ENCODE peak calls at places on chromosomes 13 and 19, in five cellular contexts. One of them, this sample, is unnamed.

GRCh38 chr19:48190288-48191284 is 20.1 kb downstream of the ZSWIM9 start:
- DNase-seq in Calu3: peak
- DNase-seq in heart right ventricle: no peak
- DNase-seq in body of pancreas: peak
- DNase-seq in mucosa of descending colon: no peak
- DNase-seq in this sample: peak

GRCh38 chr13:31913459-31913858 is 118.1 kb upstream of the FRY start:
- DNase-seq in Calu3: no peak
- DNase-seq in heart right ventricle: no peak
- DNase-seq in body of pancreas: peak
- DNase-seq in mucosa of descending colon: no peak
- DNase-seq in this sample: no peak

GRCh38 chr19:29831686-29832085 is 19.9 kb downstream of the CCNE1 start:
- DNase-seq in Calu3: no peak
- DNase-seq in heart right ventricle: no peak
- DNase-seq in body of pancreas: no peak
- DNase-seq in mucosa of descending colon: no peak
- DNase-seq in this sample: no peak

GRCh38 chr19:31674503-31675186 is 325.4 kb upstream of the TSHZ3 start:
- DNase-seq in Calu3: no peak
- DNase-seq in heart right ventricle: no peak
- DNase-seq in body of pancreas: no peak
- DNase-seq in mucosa of descending colon: no peak
- DNase-seq in this sample: no peak

GRCh38 chr19:55005684-55006488 is 32.2 kb downstream of the GP6 start:
- DNase-seq in Calu3: peak
- DNase-seq in heart right ventricle: no peak
- DNase-seq in body of pancreas: peak
- DNase-seq in mucosa of descending colon: no peak
- DNase-seq in this sample: no peak

GRCh38 chr19:33941133-33941532 is 144.5 kb downstream of the KCTD15 start:
- DNase-seq in Calu3: no peak
- DNase-seq in heart right ventricle: no peak
- DNase-seq in body of pancreas: no peak
- DNase-seq in mucosa of descending colon: no peak
- DNase-seq in this sample: no peak

GRCh38 chr19:16449330-16449961 is 22.3 kb downstream of the EPS15L1 start:
- DNase-seq in Calu3: no peak
- DNase-seq in heart right ventricle: no peak
- DNase-seq in body of pancreas: no peak
- DNase-seq in mucosa of descending colon: no peak
- DNase-seq in this sample: no peak

GRCh38 chr13:48817166-48817802 is 158.4 kb upstream of the FNDC3A start:
- DNase-seq in Calu3: no peak
- DNase-seq in heart right ventricle: no peak
- DNase-seq in body of pancreas: no peak
- DNase-seq in mucosa of descending colon: no peak
- DNase-seq in this sample: no peak

GRCh38 chr13:50320297-50320862 is 305.1 kb downstream of the KCNRG start:
- DNase-seq in Calu3: peak
- DNase-seq in heart right ventricle: no peak
- DNase-seq in body of pancreas: no peak
- DNase-seq in mucosa of descending colon: no peak
- DNase-seq in this sample: peak

GRCh38 chr13:108269601-108270328 is at the start of gene TNFSF13B:
- DNase-seq in Calu3: peak
- DNase-seq in heart right ventricle: peak
- DNase-seq in body of pancreas: peak
- DNase-seq in mucosa of descending colon: peak
- DNase-seq in this sample: peak

GRCh38 chr13:30718661-30719520 is 16.5 kb upstream of the ALOX5AP start:
- DNase-seq in Calu3: no peak
- DNase-seq in heart right ventricle: no peak
- DNase-seq in body of pancreas: no peak
- DNase-seq in mucosa of descending colon: no peak
- DNase-seq in this sample: peak

GRCh38 chr13:44218501-44219240 is 155.0 kb upstream of the SERP2 start:
- DNase-seq in Calu3: no peak
- DNase-seq in heart right ventricle: peak
- DNase-seq in body of pancreas: peak
- DNase-seq in mucosa of descending colon: peak
- DNase-seq in this sample: peak

GRCh38 chr13:31982540-31982939 is 49.0 kb upstream of the FRY start:
- DNase-seq in Calu3: peak
- DNase-seq in heart right ventricle: peak
- DNase-seq in body of pancreas: peak
- DNase-seq in mucosa of descending colon: peak
- DNase-seq in this sample: peak

GRCh38 chr13:77042566-77043177 is 15.7 kb upstream of the FBXL3 start:
- DNase-seq in Calu3: no peak
- DNase-seq in heart right ventricle: no peak
- DNase-seq in body of pancreas: no peak
- DNase-seq in mucosa of descending colon: no peak
- DNase-seq in this sample: no peak

GRCh38 chr19:55341191-55342043 is 1.7 kb downstream of the KMT5C start:
- DNase-seq in Calu3: peak
- DNase-seq in heart right ventricle: peak
- DNase-seq in body of pancreas: peak
- DNase-seq in mucosa of descending colon: peak
- DNase-seq in this sample: peak

GRCh38 chr19:3071764-3072163 is 9.5 kb upstream of the TLE5 start:
- DNase-seq in Calu3: no peak
- DNase-seq in heart right ventricle: no peak
- DNase-seq in body of pancreas: no peak
- DNase-seq in mucosa of descending colon: no peak
- DNase-seq in this sample: no peak

GRCh38 chr19:10708261-10708660 is 7.0 kb downstream of the QTRT1 start:
- DNase-seq in Calu3: no peak
- DNase-seq in heart right ventricle: no peak
- DNase-seq in body of pancreas: no peak
- DNase-seq in mucosa of descending colon: no peak
- DNase-seq in this sample: no peak

GRCh38 chr19:49362926-49363264 is 679 bp upstream of the TEAD2 start:
- DNase-seq in Calu3: no peak
- DNase-seq in heart right ventricle: peak
- DNase-seq in body of pancreas: peak
- DNase-seq in mucosa of descending colon: peak
- DNase-seq in this sample: peak

GRCh38 chr13:97515643-97516042 is 81.7 kb downstream of the RAP2A start:
- DNase-seq in Calu3: no peak
- DNase-seq in heart right ventricle: no peak
- DNase-seq in body of pancreas: no peak
- DNase-seq in mucosa of descending colon: no peak
- DNase-seq in this sample: no peak

GRCh38 chr19:2207991-2208860 is 27.9 kb downstream of the PLEKHJ1 start:
- DNase-seq in Calu3: no peak
- DNase-seq in heart right ventricle: peak
- DNase-seq in body of pancreas: no peak
- DNase-seq in mucosa of descending colon: peak
- DNase-seq in this sample: peak

GRCh38 chr19:14021474-14021873 is 6.5 kb upstream of the RLN3 start:
- DNase-seq in Calu3: no peak
- DNase-seq in heart right ventricle: no peak
- DNase-seq in body of pancreas: no peak
- DNase-seq in mucosa of descending colon: no peak
- DNase-seq in this sample: no peak

GRCh38 chr13:43203781-43204180 is 180.4 kb downstream of the DNAJC15 start:
- DNase-seq in Calu3: no peak
- DNase-seq in heart right ventricle: no peak
- DNase-seq in body of pancreas: no peak
- DNase-seq in mucosa of descending colon: no peak
- DNase-seq in this sample: no peak

GRCh38 chr13:99124695-99125334 is 75.8 kb upstream of the UBAC2 start:
- DNase-seq in Calu3: no peak
- DNase-seq in heart right ventricle: no peak
- DNase-seq in body of pancreas: no peak
- DNase-seq in mucosa of descending colon: no peak
- DNase-seq in this sample: peak

GRCh38 chr19:35992902-35993765 is 1.9 kb upstream of the SDHAF1 start:
- DNase-seq in Calu3: no peak
- DNase-seq in heart right ventricle: no peak
- DNase-seq in body of pancreas: no peak
- DNase-seq in mucosa of descending colon: no peak
- DNase-seq in this sample: no peak

GRCh38 chr13:24652346-24652745 is 27.9 kb upstream of the ATP12A start:
- DNase-seq in Calu3: no peak
- DNase-seq in heart right ventricle: no peak
- DNase-seq in body of pancreas: no peak
- DNase-seq in mucosa of descending colon: no peak
- DNase-seq in this sample: no peak

GRCh38 chr19:11208526-11209471 is 11.5 kb upstream of the KANK2 start:
- DNase-seq in Calu3: no peak
- DNase-seq in heart right ventricle: no peak
- DNase-seq in body of pancreas: no peak
- DNase-seq in mucosa of descending colon: no peak
- DNase-seq in this sample: no peak

GRCh38 chr13:82654851-82655517 is 1227.3 kb downstream of the SLITRK1 start:
- DNase-seq in Calu3: no peak
- DNase-seq in heart right ventricle: peak
- DNase-seq in body of pancreas: peak
- DNase-seq in mucosa of descending colon: peak
- DNase-seq in this sample: peak

GRCh38 chr13:75635101-75635620 is 969 bp upstream of the LMO7 start:
- DNase-seq in Calu3: no peak
- DNase-seq in heart right ventricle: no peak
- DNase-seq in body of pancreas: no peak
- DNase-seq in mucosa of descending colon: peak
- DNase-seq in this sample: no peak

GRCh38 chr13:44364601-44365000 is 9.0 kb upstream of the SERP2 start:
- DNase-seq in Calu3: peak
- DNase-seq in heart right ventricle: no peak
- DNase-seq in body of pancreas: no peak
- DNase-seq in mucosa of descending colon: no peak
- DNase-seq in this sample: peak

GRCh38 chr19:4976412-4977298 is 7.7 kb downstream of the KDM4B start:
- DNase-seq in Calu3: no peak
- DNase-seq in heart right ventricle: peak
- DNase-seq in body of pancreas: no peak
- DNase-seq in mucosa of descending colon: no peak
- DNase-seq in this sample: peak
- TF ChIP-seq CTCF in Calu3: no peak
- TF ChIP-seq CTCF in heart right ventricle: peak
- TF ChIP-seq CTCF in body of pancreas: no peak
- TF ChIP-seq CTCF in mucosa of descending colon: no peak
- TF ChIP-seq CTCF in this sample: peak

GRCh38 chr19:45687599-45687998 is 4.2 kb downstream of the SNRPD2 start:
- DNase-seq in Calu3: no peak
- DNase-seq in heart right ventricle: no peak
- DNase-seq in body of pancreas: no peak
- DNase-seq in mucosa of descending colon: no peak
- DNase-seq in this sample: no peak
- TF ChIP-seq CTCF in Calu3: no peak
- TF ChIP-seq CTCF in heart right ventricle: no peak
- TF ChIP-seq CTCF in body of pancreas: no peak
- TF ChIP-seq CTCF in mucosa of descending colon: no peak
- TF ChIP-seq CTCF in this sample: no peak

GRCh38 chr13:23175920-23176319 is 4.9 kb upstream of the SGCG start:
- DNase-seq in Calu3: no peak
- DNase-seq in heart right ventricle: no peak
- DNase-seq in body of pancreas: no peak
- DNase-seq in mucosa of descending colon: no peak
- DNase-seq in this sample: peak
- TF ChIP-seq CTCF in Calu3: no peak
- TF ChIP-seq CTCF in heart right ventricle: peak
- TF ChIP-seq CTCF in body of pancreas: no peak
- TF ChIP-seq CTCF in mucosa of descending colon: no peak
- TF ChIP-seq CTCF in this sample: peak

GRCh38 chr19:52570005-52570861 is at the start of gene ZNF701:
- DNase-seq in Calu3: no peak
- DNase-seq in heart right ventricle: peak
- DNase-seq in body of pancreas: peak
- DNase-seq in mucosa of descending colon: peak
- DNase-seq in this sample: peak

GRCh38 chr19:52566588-52566987 is 3.5 kb upstream of the ZNF701 start:
- DNase-seq in Calu3: no peak
- DNase-seq in heart right ventricle: no peak
- DNase-seq in body of pancreas: no peak
- DNase-seq in mucosa of descending colon: no peak
- DNase-seq in this sample: peak

GRCh38 chr19:52566121-52566520 is 4.0 kb upstream of the ZNF701 start:
- DNase-seq in Calu3: no peak
- DNase-seq in heart right ventricle: no peak
- DNase-seq in body of pancreas: no peak
- DNase-seq in mucosa of descending colon: no peak
- DNase-seq in this sample: no peak

DNA sequence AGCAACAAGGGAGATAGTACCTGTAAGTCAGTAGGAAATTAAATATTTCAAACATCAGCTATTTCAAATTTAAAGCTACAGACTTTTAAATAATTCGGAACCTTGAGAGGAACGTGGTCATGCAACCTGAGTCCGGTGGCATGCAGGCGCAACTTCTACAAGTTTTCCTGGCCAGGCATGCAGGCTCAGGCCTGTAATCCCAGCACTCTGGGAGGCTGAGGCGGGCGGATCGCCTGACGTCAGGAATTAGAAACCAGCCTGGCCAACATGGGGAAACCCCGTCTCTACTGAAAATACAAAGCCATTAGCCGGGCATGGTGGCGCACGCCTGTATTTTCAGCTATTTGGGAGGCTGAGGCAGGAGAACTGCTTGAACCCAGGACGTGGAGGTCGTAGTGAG is 2.2 kb upstream of the ZNF701 start:
- DNase-seq in Calu3: no peak
- DNase-seq in heart right ventricle: no peak
- DNase-seq in body of pancreas: no peak
- DNase-seq in mucosa of descending colon: no peak
- DNase-seq in this sample: no peak
- TF ChIP-seq CTCF in Calu3: no peak
- TF ChIP-seq CTCF in heart right ventricle: no peak
- TF ChIP-seq CTCF in body of pancreas: no peak
- TF ChIP-seq CTCF in mucosa of descending colon: no peak
- TF ChIP-seq CTCF in this sample: no peak

GRCh38 chr13:21228738-21229137 is 52.3 kb downstream of the MRPL57 start:
- DNase-seq in Calu3: no peak
- DNase-seq in heart right ventricle: no peak
- DNase-seq in body of pancreas: no peak
- DNase-seq in mucosa of descending colon: no peak
- DNase-seq in this sample: no peak
- TF ChIP-seq CTCF in Calu3: no peak
- TF ChIP-seq CTCF in heart right ventricle: no peak
- TF ChIP-seq CTCF in body of pancreas: no peak
- TF ChIP-seq CTCF in mucosa of descending colon: no peak
- TF ChIP-seq CTCF in this sample: no peak

GRCh38 chr13:114115191-114115671 is 17.2 kb downstream of the RASA3 start:
- DNase-seq in Calu3: peak
- DNase-seq in heart right ventricle: no peak
- DNase-seq in body of pancreas: no peak
- DNase-seq in mucosa of descending colon: peak
- DNase-seq in this sample: peak
- TF ChIP-seq CTCF in Calu3: no peak
- TF ChIP-seq CTCF in heart right ventricle: no peak
- TF ChIP-seq CTCF in body of pancreas: no peak
- TF ChIP-seq CTCF in mucosa of descending colon: no peak
- TF ChIP-seq CTCF in this sample: peak

DNA sequence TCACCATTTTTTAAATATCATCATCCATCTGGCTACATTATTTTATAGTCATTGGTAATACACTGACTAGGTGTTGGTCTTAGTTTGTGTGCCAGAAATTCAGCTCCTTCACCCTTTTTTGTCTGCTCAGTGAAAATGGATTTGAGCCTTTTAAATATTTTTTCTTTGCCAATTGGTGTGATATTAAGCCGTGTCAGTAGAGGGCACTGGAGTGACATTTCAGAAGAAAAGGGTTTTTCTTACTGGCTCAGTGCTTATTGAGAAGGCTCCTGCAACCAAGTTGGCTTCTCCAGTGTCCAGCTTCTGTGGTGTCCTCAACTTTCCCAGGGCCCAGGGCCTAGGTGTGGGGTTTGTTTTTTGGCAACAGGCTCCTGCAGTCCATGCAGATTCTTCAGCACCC is 546.6 kb downstream of the DACH1 start:
- DNase-seq in Calu3: peak
- DNase-seq in heart right ventricle: no peak
- DNase-seq in body of pancreas: no peak
- DNase-seq in mucosa of descending colon: no peak
- DNase-seq in this sample: peak
- TF ChIP-seq CTCF in Calu3: no peak
- TF ChIP-seq CTCF in heart right ventricle: peak
- TF ChIP-seq CTCF in body of pancreas: peak
- TF ChIP-seq CTCF in mucosa of descending colon: no peak
- TF ChIP-seq CTCF in this sample: peak